ENCODE peak calls at places on chromosomes 6 and 20, in six cellular contexts. One of them, this sample, is unnamed.

GRCh38 chr6:123994891-123995635 is 191.4 kb downstream of the NKAIN2 start:
- DNase-seq in colonic mucosa: no peak
- DNase-seq in kidney: no peak
- DNase-seq in right lobe of liver: no peak
- DNase-seq in fibroblast of lung: no peak
- DNase-seq in Peyer's patch: no peak
- DNase-seq in this sample: no peak

GRCh38 chr20:63968136-63968927 is 1.4 kb downstream of the ZNF512B start:
- DNase-seq in kidney: no peak
- DNase-seq in Peyer's patch: no peak
- DNase-seq in fibroblast of lung: no peak
- DNase-seq in colonic mucosa: no peak
- DNase-seq in right lobe of liver: peak; percentile 53
- DNase-seq in this sample: no peak

GRCh38 chr6:16805190-16805860 is 44.1 kb upstream of the ATXN1 start:
- DNase-seq in colonic mucosa: no peak
- DNase-seq in kidney: no peak
- DNase-seq in Peyer's patch: no peak
- DNase-seq in fibroblast of lung: no peak
- DNase-seq in right lobe of liver: no peak
- DNase-seq in this sample: no peak

GRCh38 chr6:71982385-71982784 is 96.0 kb downstream of the RIMS1 start:
- DNase-seq in fibroblast of lung: no peak
- DNase-seq in colonic mucosa: no peak
- DNase-seq in Peyer's patch: no peak
- DNase-seq in right lobe of liver: no peak
- DNase-seq in kidney: no peak
- DNase-seq in this sample: no peak

GRCh38 chr6:29723666-29724588 is 693 bp downstream of the HLA-F start:
- DNase-seq in right lobe of liver: peak; percentile 66
- DNase-seq in colonic mucosa: peak; percentile 73
- DNase-seq in kidney: peak; percentile 85
- DNase-seq in Peyer's patch: peak; percentile 80
- DNase-seq in fibroblast of lung: no peak
- DNase-seq in this sample: no peak

GRCh38 chr6:158955265-158955664 is 44.7 kb downstream of the RSPH3 start:
- DNase-seq in fibroblast of lung: no peak
- DNase-seq in colonic mucosa: no peak
- DNase-seq in Peyer's patch: no peak
- DNase-seq in kidney: no peak
- DNase-seq in right lobe of liver: no peak
- DNase-seq in this sample: no peak

GRCh38 chr6:49764571-49765236 is 20.5 kb upstream of the CRISP3 start:
- DNase-seq in kidney: no peak
- DNase-seq in Peyer's patch: no peak
- DNase-seq in right lobe of liver: no peak
- DNase-seq in colonic mucosa: no peak
- DNase-seq in fibroblast of lung: no peak
- DNase-seq in this sample: no peak

GRCh38 chr6:11772109-11772830 is 6.3 kb downstream of the ADTRP start:
- DNase-seq in kidney: no peak
- DNase-seq in fibroblast of lung: peak; percentile 88
- DNase-seq in colonic mucosa: no peak
- DNase-seq in right lobe of liver: no peak
- DNase-seq in Peyer's patch: no peak
- DNase-seq in this sample: no peak

GRCh38 chr20:40279390-40279789 is 409.6 kb downstream of the MAFB start:
- DNase-seq in colonic mucosa: peak; percentile 27
- DNase-seq in Peyer's patch: no peak
- DNase-seq in fibroblast of lung: peak; percentile 88
- DNase-seq in right lobe of liver: no peak
- DNase-seq in kidney: no peak
- DNase-seq in this sample: no peak

GRCh38 chr20:17747431-17747846 is 47.7 kb downstream of the BANF2 start:
- DNase-seq in kidney: no peak
- DNase-seq in colonic mucosa: no peak
- DNase-seq in right lobe of liver: no peak
- DNase-seq in fibroblast of lung: peak; percentile 84
- DNase-seq in Peyer's patch: no peak
- DNase-seq in this sample: no peak

GRCh38 chr6:150028799-150029198 is 3.5 kb upstream of the RAET1L start:
- DNase-seq in kidney: no peak
- DNase-seq in fibroblast of lung: no peak
- DNase-seq in right lobe of liver: no peak
- DNase-seq in colonic mucosa: peak; percentile 79
- DNase-seq in Peyer's patch: no peak
- DNase-seq in this sample: no peak

GRCh38 chr6:22754111-22754510 is 184.7 kb downstream of the HDGFL1 start:
- DNase-seq in Peyer's patch: no peak
- DNase-seq in kidney: no peak
- DNase-seq in fibroblast of lung: peak; percentile 67
- DNase-seq in right lobe of liver: no peak
- DNase-seq in colonic mucosa: no peak
- DNase-seq in this sample: no peak

GRCh38 chr6:111837641-111838500 is 35.4 kb downstream of the FYN start:
- DNase-seq in fibroblast of lung: no peak
- DNase-seq in right lobe of liver: no peak
- DNase-seq in Peyer's patch: no peak
- DNase-seq in kidney: no peak
- DNase-seq in colonic mucosa: no peak
- DNase-seq in this sample: no peak

GRCh38 chr6:16654703-16655102 is 106.6 kb downstream of the ATXN1 start:
- DNase-seq in right lobe of liver: no peak
- DNase-seq in colonic mucosa: no peak
- DNase-seq in kidney: no peak
- DNase-seq in fibroblast of lung: no peak
- DNase-seq in Peyer's patch: no peak
- DNase-seq in this sample: no peak

GRCh38 chr6:170024940-170025339 is 265.9 kb downstream of the DLL1 start:
- DNase-seq in fibroblast of lung: peak; percentile 94
- DNase-seq in kidney: no peak
- DNase-seq in colonic mucosa: peak; percentile 50
- DNase-seq in Peyer's patch: peak; percentile 41
- DNase-seq in right lobe of liver: peak; percentile 45
- DNase-seq in this sample: no peak

GRCh38 chr20:62685781-62686555 is 22.7 kb upstream of the NTSR1 start:
- DNase-seq in right lobe of liver: no peak
- DNase-seq in kidney: no peak
- DNase-seq in Peyer's patch: peak; percentile 66
- DNase-seq in fibroblast of lung: no peak
- DNase-seq in colonic mucosa: peak; percentile 49
- DNase-seq in this sample: peak; percentile 46

GRCh38 chr20:5164645-5165399 is 38.0 kb downstream of the CDS2 start:
- DNase-seq in colonic mucosa: no peak
- DNase-seq in right lobe of liver: no peak
- DNase-seq in Peyer's patch: no peak
- DNase-seq in fibroblast of lung: no peak
- DNase-seq in kidney: no peak
- DNase-seq in this sample: no peak

GRCh38 chr20:54475334-54476287 is at the start of gene DOK5:
- DNase-seq in colonic mucosa: no peak
- DNase-seq in Peyer's patch: no peak
- DNase-seq in right lobe of liver: no peak
- DNase-seq in kidney: peak; percentile 83
- DNase-seq in fibroblast of lung: peak; percentile 54
- DNase-seq in this sample: no peak

GRCh38 chr6:170437719-170438401 is 115.2 kb downstream of the PSMB1 start:
- DNase-seq in Peyer's patch: no peak
- DNase-seq in right lobe of liver: no peak
- DNase-seq in colonic mucosa: no peak
- DNase-seq in fibroblast of lung: no peak
- DNase-seq in kidney: no peak
- DNase-seq in this sample: no peak

GRCh38 chr6:37741757-37742400 is 44.2 kb upstream of the MDGA1 start:
- DNase-seq in Peyer's patch: peak; percentile 58
- DNase-seq in fibroblast of lung: no peak
- DNase-seq in right lobe of liver: peak; percentile 66
- DNase-seq in kidney: no peak
- DNase-seq in colonic mucosa: peak; percentile 27
- DNase-seq in this sample: no peak

GRCh38 chr20:40197744-40198143 is 491.3 kb downstream of the MAFB start:
- DNase-seq in fibroblast of lung: peak; percentile 1
- DNase-seq in right lobe of liver: no peak
- DNase-seq in colonic mucosa: no peak
- DNase-seq in Peyer's patch: no peak
- DNase-seq in kidney: no peak
- DNase-seq in this sample: no peak

GRCh38 chr6:145169726-145170125 is 565.6 kb downstream of the EPM2A start:
- DNase-seq in colonic mucosa: no peak
- DNase-seq in fibroblast of lung: no peak
- DNase-seq in kidney: no peak
- DNase-seq in right lobe of liver: no peak
- DNase-seq in Peyer's patch: no peak
- DNase-seq in this sample: no peak

GRCh38 chr6:66538548-66539135 is 831.6 kb upstream of the EYS start:
- DNase-seq in colonic mucosa: no peak
- DNase-seq in right lobe of liver: no peak
- DNase-seq in kidney: no peak
- DNase-seq in Peyer's patch: no peak
- DNase-seq in fibroblast of lung: no peak
- DNase-seq in this sample: no peak

GRCh38 chr6:134058622-134059366 is 6.4 kb upstream of the SLC2A12 start:
- DNase-seq in right lobe of liver: no peak
- DNase-seq in kidney: no peak
- DNase-seq in colonic mucosa: no peak
- DNase-seq in Peyer's patch: no peak
- DNase-seq in fibroblast of lung: no peak
- DNase-seq in this sample: no peak

GRCh38 chr6:2800552-2801316 is 35.5 kb downstream of the WRNIP1 start:
- DNase-seq in kidney: no peak
- DNase-seq in right lobe of liver: no peak
- DNase-seq in colonic mucosa: no peak
- DNase-seq in Peyer's patch: no peak
- DNase-seq in fibroblast of lung: no peak
- DNase-seq in this sample: no peak

GRCh38 chr6:2920671-2921112 is 17.6 kb upstream of the SERPINB9 start:
- DNase-seq in colonic mucosa: peak; percentile 15
- DNase-seq in fibroblast of lung: no peak
- DNase-seq in kidney: no peak
- DNase-seq in right lobe of liver: peak; percentile 36
- DNase-seq in Peyer's patch: no peak
- DNase-seq in this sample: no peak

GRCh38 chr20:36745234-36745926 is 510 bp downstream of the NDRG3 start:
- DNase-seq in fibroblast of lung: no peak
- DNase-seq in colonic mucosa: peak; percentile 44
- DNase-seq in right lobe of liver: peak; percentile 56
- DNase-seq in kidney: peak; percentile 83
- DNase-seq in Peyer's patch: no peak
- DNase-seq in this sample: peak; percentile 57

GRCh38 chr20:1832634-1833033 is 62.6 kb upstream of the SIRPA start:
- DNase-seq in right lobe of liver: no peak
- DNase-seq in fibroblast of lung: no peak
- DNase-seq in colonic mucosa: no peak
- DNase-seq in Peyer's patch: no peak
- DNase-seq in kidney: no peak
- DNase-seq in this sample: no peak
- H3K4me1 ChIP-seq in right lobe of liver: peaks cover 7% of the 10 kb centered on the region
- H3K4me1 ChIP-seq in fibroblast of lung: peaks cover 20% of the 10 kb centered on the region
- H3K4me1 ChIP-seq in colonic mucosa: peaks cover 4% of the 10 kb centered on the region
- H3K4me1 ChIP-seq in Peyer's patch: no peaks in the 10 kb centered on the region
- H3K4me1 ChIP-seq in kidney: no peaks in the 10 kb centered on the region
- H3K4me1 ChIP-seq in this sample: no peaks in the 10 kb centered on the region

DNA sequence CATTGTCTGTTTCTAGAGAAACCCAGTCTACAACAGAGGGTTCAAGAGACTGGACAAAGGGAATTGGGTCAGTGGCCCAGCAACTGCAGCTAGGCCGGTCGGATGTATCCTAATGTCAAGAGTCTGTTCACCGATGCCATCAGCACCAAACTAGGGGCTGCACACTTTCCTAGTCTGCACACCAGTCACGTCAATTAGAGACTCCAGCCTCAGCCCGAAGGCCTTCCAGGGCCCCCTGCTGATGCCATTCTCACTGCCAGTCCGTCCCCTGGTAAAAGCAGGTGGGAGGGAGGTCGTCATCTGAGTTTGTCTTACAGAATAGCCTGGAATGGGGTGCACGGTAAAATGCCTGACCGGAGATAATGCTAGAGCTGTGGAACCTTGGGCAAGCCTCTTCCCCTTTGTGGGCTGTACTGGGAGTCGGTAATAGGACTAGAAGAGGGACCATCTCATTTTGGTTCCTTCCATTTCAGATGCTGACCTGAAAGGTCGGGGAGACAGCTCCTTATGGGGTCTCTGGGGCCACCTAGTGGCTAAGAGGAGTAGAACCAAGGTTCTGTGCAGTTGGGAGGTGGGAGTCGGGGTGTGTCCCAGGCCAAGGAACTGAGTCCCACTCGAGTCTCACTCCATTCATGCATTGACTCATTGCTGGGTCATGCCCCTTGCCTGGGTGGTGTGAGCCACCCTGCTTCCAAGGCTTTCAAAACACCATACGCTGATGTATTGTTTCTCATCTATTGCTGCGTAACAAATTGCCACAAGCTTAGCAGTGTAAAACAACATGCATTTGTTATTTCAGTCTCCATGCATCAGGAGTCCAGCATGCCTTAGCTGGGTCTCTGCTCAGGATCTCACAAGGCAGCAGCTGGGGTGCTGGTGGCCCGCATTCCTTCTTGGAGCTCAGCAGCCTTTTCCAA is 5.1 kb downstream of the SOX12 start:
- DNase-seq in Peyer's patch: peak; percentile 52
- DNase-seq in colonic mucosa: no peak
- DNase-seq in right lobe of liver: no peak
- DNase-seq in fibroblast of lung: peak; percentile 84
- DNase-seq in kidney: no peak
- DNase-seq in this sample: peak; percentile 81
- H3K4me3 ChIP-seq in Peyer's patch: no peak overlapping the region
- H3K4me3 ChIP-seq in colonic mucosa: no peak overlapping the region
- H3K4me3 ChIP-seq in right lobe of liver: no peak overlapping the region
- H3K4me3 ChIP-seq in fibroblast of lung: no peak overlapping the region
- H3K4me3 ChIP-seq in kidney: no peak overlapping the region
- H3K4me3 ChIP-seq in this sample: no peak overlapping the region

DNA sequence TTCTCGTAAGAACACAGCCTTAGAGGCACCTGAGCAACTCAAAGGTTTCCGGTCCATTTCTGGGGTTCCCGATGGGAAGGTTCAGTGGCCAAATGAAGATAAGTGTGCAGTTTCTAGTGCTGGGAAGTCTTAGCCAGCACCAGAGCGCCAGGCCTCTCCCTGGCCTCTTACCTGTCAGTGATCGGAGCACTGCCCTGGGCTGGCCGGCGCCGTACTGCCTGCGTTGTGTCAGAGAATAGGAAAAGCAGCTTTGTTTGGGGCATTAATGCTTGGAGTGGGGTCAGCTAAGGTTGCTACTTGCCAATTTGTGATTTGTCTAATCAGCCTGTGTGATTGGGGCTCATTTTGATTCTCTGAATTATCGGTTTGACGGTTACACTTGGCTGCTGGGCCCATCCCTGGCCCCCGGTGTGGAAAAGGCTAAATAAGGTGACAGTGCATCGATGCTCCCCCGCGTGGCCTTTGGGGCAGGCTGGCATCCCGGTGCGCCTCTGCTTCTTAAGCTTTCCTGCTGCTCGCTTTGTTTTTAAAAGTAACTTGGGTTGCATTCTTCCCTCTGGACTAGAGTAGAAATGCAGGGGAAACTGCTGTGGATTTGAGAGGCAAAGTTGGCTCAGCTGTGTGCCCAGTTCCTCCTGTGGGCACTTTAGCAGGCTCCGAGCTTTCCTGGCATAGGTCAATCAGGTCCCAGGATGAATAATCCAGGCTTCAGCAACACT is 51.8 kb downstream of the TCP11 start:
- DNase-seq in Peyer's patch: peak; percentile 45
- DNase-seq in right lobe of liver: peak; percentile 47
- DNase-seq in colonic mucosa: peak; percentile 14
- DNase-seq in fibroblast of lung: no peak
- DNase-seq in kidney: no peak
- DNase-seq in this sample: no peak
- H3K4me1 ChIP-seq in Peyer's patch: no peaks in the 10 kb centered on the region
- H3K4me1 ChIP-seq in right lobe of liver: peaks cover 14% of the 10 kb centered on the region
- H3K4me1 ChIP-seq in colonic mucosa: no peaks in the 10 kb centered on the region
- H3K4me1 ChIP-seq in fibroblast of lung: peaks cover 32% of the 10 kb centered on the region
- H3K4me1 ChIP-seq in kidney: peaks cover 13% of the 10 kb centered on the region
- H3K4me1 ChIP-seq in this sample: peaks cover 15% of the 10 kb centered on the region

GRCh38 chr20:46307999-46308257 is 370 bp downstream of the CDH22 start:
- DNase-seq in right lobe of liver: no peak
- DNase-seq in kidney: no peak
- DNase-seq in fibroblast of lung: no peak
- DNase-seq in Peyer's patch: no peak
- DNase-seq in colonic mucosa: no peak
- DNase-seq in this sample: no peak
- H3K4me3 ChIP-seq in right lobe of liver: no peak overlapping the region
- H3K4me3 ChIP-seq in kidney: no peak overlapping the region
- H3K4me3 ChIP-seq in fibroblast of lung: no peak overlapping the region
- H3K4me3 ChIP-seq in Peyer's patch: peak overlapping the region; percentile 52
- H3K4me3 ChIP-seq in colonic mucosa: peak overlapping the region; percentile 27
- H3K4me3 ChIP-seq in this sample: no peak overlapping the region